ENCODE peak calls at places on chromosome 7, in four cellular contexts. B is H1, J is HepG2, W is GM12878. U is an unnamed sample.
A peak's percentile ranks its signal among the peaks of the same experiment; 100 is the strongest.

GRCh38 chr7:41033526-41033925 is 669.4 kb downstream of the INHBA start:
- DNase-seq in W (no peak), J (no peak), B (no peak), U (no peak)

GRCh38 chr7:148142660-148143248 is 447.8 kb upstream of the C7orf33 start:
- DNase-seq in W (no peak), B (no peak), J (peak; percentile 26), U (peak; percentile 57)

GRCh38 chr7:137880432-137880831 is 33.7 kb upstream of the DGKI start:
- DNase-seq in B (no peak), W (no peak), J (no peak), U (no peak)

GRCh38 chr7:106215868-106216516 is 68.8 kb downstream of the NAMPT start:
- DNase-seq in B (no peak), W (no peak), J (no peak), U (no peak)

GRCh38 chr7:83646027-83646426 is 2.9 kb downstream of the SEMA3E start:
- DNase-seq in B (no peak), J (no peak), W (no peak), U (no peak)

GRCh38 chr7:128833148-128833938 is 3.1 kb downstream of the FLNC start:
- DNase-seq in W (no peak), B (peak; percentile 66), J (no peak), U (no peak)

GRCh38 chr7:1681581-1681980 is 11.5 kb downstream of the ELFN1 start:
- DNase-seq in B (no peak), J (no peak), W (no peak), U (no peak)

GRCh38 chr7:105745681-105746330 is 130.6 kb downstream of the ATXN7L1 start:
- DNase-seq in J (no peak), B (no peak), W (no peak), U (no peak)

GRCh38 chr7:47416454-47417121 is 165.3 kb downstream of the TNS3 start:
- DNase-seq in W (no peak), J (no peak), B (no peak), U (no peak)

GRCh38 chr7:25216837-25217236 is 11.4 kb downstream of the NPVF start:
- DNase-seq in J (peak; percentile 39), B (no peak), W (peak; percentile 11), U (peak; percentile 44)

GRCh38 chr7:106767073-106767472 is 98.0 kb upstream of the PIK3CG start:
- DNase-seq in W (no peak), J (no peak), B (no peak), U (no peak)

GRCh38 chr7:73555411-73555982 is 2.0 kb downstream of the BCL7B start:
- DNase-seq in J (no peak), W (no peak), B (no peak), U (no peak)

GRCh38 chr7:26815452-26815851 is 48.9 kb downstream of the SKAP2 start:
- DNase-seq in B (no peak), W (no peak), J (no peak), U (no peak)

GRCh38 chr7:29332027-29332806 is 137.6 kb downstream of the CHN2 start:
- DNase-seq in W (no peak), B (no peak), J (no peak), U (no peak)
- TF ChIP-seq YY1 in W (no peak), B (no peak), J (no peak), U (no peak)

DNA sequence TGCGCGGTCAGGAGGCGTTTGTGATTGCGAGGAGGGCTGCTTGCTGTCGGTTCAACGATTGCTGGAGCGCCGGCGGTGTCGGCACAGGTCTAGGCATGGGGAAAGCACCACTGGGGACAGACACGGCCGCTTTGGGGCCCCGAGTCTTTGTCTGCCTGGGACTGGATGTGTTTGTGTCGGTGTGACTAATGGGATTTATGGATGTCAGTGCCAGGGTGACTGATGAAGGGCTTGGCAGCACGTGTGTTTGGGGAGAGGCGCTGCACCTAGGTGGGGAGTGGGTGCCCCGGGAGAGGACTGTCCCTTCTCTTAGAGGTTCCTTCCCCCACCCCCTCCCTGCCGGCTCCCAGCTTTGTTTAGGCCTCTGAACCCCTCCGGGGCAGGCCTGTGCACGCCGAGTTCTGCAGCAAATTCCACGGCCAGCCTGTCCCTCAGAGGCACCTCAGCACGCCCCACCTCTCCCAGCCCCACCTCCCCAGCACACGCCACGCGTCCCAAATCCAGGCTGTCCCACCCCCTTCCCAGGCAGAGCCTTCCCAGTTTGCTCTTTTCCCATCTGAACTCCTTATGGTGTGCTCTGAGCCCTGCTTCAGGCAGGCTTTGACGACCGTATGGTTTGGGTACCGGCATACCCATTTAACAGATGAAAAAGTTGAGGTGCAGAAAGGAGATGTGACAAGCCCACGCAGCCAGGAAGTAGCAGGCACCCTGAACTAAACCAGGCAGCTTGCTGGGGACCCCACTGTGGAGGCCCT is 6.4 kb upstream of the TNRC18 start:
- DNase-seq in B (no peak), J (no peak), W (no peak), U (no peak)
- H3K4me3 ChIP-seq in B (peak overlapping the region; percentile 37), J (peak overlapping the region; percentile 92), W (no peak overlapping the region), U (peak overlapping the region; percentile 26)

DNA sequence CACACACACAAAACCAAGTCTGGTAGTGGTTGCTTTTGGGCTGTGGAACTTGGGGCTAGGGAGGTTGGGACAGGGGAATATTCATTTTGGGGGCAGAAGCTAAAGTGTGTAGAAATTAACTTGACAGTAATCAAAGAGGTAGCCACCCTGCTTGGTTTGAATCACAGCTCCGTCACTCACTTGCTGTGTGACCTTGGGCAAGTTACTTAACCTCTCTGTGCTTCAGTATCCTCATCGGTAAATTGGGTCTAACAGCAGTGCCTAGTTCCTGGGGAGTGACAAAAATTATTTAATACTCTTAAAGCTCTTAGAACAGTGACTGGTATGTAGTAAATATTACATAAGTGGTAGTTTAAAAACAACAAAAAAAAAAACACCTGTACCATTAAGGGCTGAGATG is 489.8 kb downstream of the SDK1 start:
- DNase-seq in J (no peak), W (no peak), B (no peak), U (no peak)
- TF ChIP-seq SUZ12 in J (no peak), W (no peak), B (no peak), U (no peak)

GRCh38 chr7:95470452-95470851 is 15.3 kb upstream of the ASB4 start:
- DNase-seq in B (no peak), J (peak; percentile 82), W (no peak), U (no peak)

GRCh38 chr7:95476072-95476845 is 9.5 kb upstream of the ASB4 start:
- DNase-seq in B (no peak), W (no peak), J (no peak), U (no peak)

GRCh38 chr7:95472521-95473160 is 13.1 kb upstream of the ASB4 start:
- DNase-seq in B (no peak), J (no peak), W (no peak), U (no peak)

GRCh38 chr7:95471076-95471475 is 14.7 kb upstream of the ASB4 start:
- DNase-seq in B (no peak), J (no peak), W (no peak), U (no peak)

GRCh38 chr7:95473276-95473985 is 12.3 kb upstream of the ASB4 start:
- DNase-seq in B (no peak), W (no peak), J (no peak), U (no peak)
- TF ChIP-seq YY1 in B (no peak), W (no peak), J (no peak), U (no peak)

GRCh38 chr7:90320014-90320413 is 1.1 kb downstream of the FAM237B start:
- DNase-seq in J (no peak), B (no peak), W (no peak), U (no peak)

GRCh38 chr7:90322837-90323236 is 1.7 kb upstream of the FAM237B start:
- DNase-seq in J (no peak), B (no peak), W (no peak), U (no peak)

GRCh38 chr7:90320801-90321494 is at the start of gene FAM237B:
- DNase-seq in J (no peak), W (no peak), B (peak; percentile 65), U (no peak)

GRCh38 chr7:90320418-90320800 is 695 bp downstream of the FAM237B start:
- DNase-seq in B (no peak), W (no peak), J (no peak), U (no peak)
- H3K4me3 ChIP-seq in B (peak overlapping the region; percentile 39), W (no peak overlapping the region), J (peak overlapping the region; percentile 65), U (peak overlapping the region; percentile 46)

GRCh38 chr7:115292381-115292780 is 370.5 kb downstream of the MDFIC start:
- DNase-seq in J (no peak), B (no peak), W (no peak), U (no peak)
- TF ChIP-seq SUZ12 in J (no peak), B (no peak), W (no peak), U (no peak)